ENCODE peak calls at places on chromosomes 16 and 17, in five cellular contexts. Y is mesenchymal stem cell, Q is H9, U is H1, Z is neuronal stem cell. G is an unnamed sample.

GRCh38 chr17:80917716-80918560 is 73.7 kb upstream of the CHMP6 start:
- DNase-seq in Y (no peak), U (no peak), Q (no peak), Z (no peak), G (no peak)

GRCh38 chr16:26442333-26442732 is 624.4 kb upstream of the C16orf82 start:
- DNase-seq in U (no peak), Z (no peak), Q (no peak), Y (no peak), G (no peak)

GRCh38 chr17:37643829-37644228 is 583 bp upstream of the DDX52 start:
- DNase-seq in Z (no peak), U (no peak), Q (no peak), Y (no peak), G (peak)

GRCh38 chr17:78046923-78047322 is 81.6 kb downstream of the TMC6 start:
- DNase-seq in U (no peak), Y (no peak), Z (no peak), Q (no peak), G (no peak)

GRCh38 chr17:29883497-29883896 is 46.5 kb downstream of the SSH2 start:
- DNase-seq in U (no peak), Z (no peak), Y (no peak), Q (no peak), G (no peak)

GRCh38 chr17:58301504-58302150 is 20.9 kb upstream of the MPO start:
- DNase-seq in Y (no peak), Z (no peak), Q (no peak), U (no peak), G (no peak)

GRCh38 chr17:2050246-2050866 is 4.5 kb upstream of the HIC1 start:
- DNase-seq in Q (peak), Z (peak), U (no peak), Y (peak), G (peak)

GRCh38 chr16:48613061-48613957 is 3.3 kb upstream of the N4BP1 start:
- DNase-seq in Y (peak), Z (no peak), U (no peak), Q (no peak), G (peak)

DNA sequence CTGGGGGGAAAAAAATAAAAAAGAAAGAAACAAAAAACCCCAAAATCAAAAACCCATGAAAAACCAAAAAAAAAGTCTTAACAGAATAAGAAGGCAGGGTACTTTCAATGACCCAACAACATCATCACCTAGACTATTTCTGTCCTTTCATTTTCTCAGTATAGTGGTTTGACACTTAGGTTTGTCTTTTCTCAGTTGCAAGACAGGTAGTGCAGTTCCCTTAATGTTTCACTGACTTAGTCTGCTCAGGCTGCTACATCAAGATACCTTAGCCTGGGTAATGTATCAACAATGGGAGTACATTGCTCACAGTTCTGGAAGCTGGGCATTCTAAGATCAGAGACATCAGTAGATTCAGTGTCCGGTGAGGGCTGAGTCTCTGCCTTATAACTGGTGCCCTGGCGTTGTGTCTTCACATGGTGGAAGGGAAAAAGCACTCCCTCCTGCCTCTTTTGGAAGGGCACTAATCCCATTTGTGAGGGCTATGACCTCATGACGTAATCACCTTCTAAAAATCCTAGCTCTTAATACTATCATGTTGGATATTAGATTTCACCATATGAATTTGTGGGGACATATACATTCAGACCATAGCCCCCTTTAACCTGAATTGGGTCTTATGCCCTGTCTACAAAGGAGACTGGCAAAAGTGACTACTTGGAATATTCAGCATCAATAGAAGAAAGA is 362.3 kb upstream of the RBFOX1 start:
- DNase-seq in Z (no peak), Q (no peak), Y (no peak), U (no peak), G (no peak)
- H2BK12ac ChIP-seq in Z (no peak), Q (no peak), Y (no peak), U (no peak), G (no peak)

GRCh38 chr17:66543526-66543925 is 241.1 kb downstream of the PRKCA start:
- DNase-seq in Z (no peak), Y (peak), U (no peak), Q (no peak), G (no peak)
- H4K8ac ChIP-seq in Z (no peak), Y (no peak), U (no peak), Q (no peak), G (no peak)

GRCh38 chr17:19766016-19766415 is 17.9 kb upstream of the ALDH3A1 start:
- DNase-seq in Z (no peak), U (no peak), Q (no peak), Y (no peak), G (no peak)
- H3K4ac ChIP-seq in Z (no peak), U (no peak), Q (no peak), Y (no peak), G (no peak)

GRCh38 chr16:69283851-69284250 is 27.3 kb upstream of the VPS4A start:
- DNase-seq in Y (no peak), U (no peak), Q (no peak), Z (no peak), G (no peak)
- H2BK12ac ChIP-seq in Y (no peak), U (no peak), Q (no peak), Z (no peak), G (no peak)

DNA sequence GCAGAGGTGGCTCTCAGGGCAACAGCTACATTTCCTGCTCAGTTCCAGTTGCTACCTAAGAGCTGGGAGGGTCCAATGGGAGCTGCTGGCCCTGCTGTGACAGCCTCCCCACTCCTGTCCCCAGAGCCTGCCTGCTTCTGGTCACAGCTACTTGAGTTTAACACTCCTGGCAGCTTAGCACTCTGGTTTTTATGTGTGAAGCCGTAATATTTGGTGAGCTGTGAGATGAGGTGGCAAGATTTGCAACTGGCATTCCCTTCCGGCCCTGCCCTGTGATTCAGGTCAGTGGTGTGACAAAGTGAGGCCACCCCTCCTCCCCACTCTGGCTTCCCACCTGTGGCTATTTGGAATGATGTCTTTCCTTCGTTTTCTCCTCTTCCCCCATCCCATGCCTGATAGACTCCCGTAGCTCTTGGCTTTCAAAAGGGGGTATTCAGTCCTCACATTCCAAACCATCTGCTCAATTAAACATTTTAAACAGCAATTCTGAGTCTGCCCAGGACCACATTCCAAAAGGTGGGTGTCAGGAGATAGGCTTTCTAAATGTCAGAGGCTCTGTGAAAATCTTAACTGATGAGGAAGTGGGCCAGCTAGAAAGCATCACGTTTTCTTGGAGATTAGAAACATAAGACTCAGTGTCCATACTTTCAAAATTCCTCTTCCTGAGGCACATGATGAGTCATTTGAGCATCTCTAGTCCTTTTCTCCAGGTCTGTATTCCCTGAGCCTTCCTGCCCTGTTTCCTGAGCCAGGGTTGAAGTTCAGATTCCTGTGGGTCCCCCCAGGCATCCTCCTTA is 42.7 kb upstream of the SKAP1 start:
- DNase-seq in Y (peak), U (no peak), Z (no peak), Q (peak), G (peak)
- H4K8ac ChIP-seq in Y (peak), U (no peak), Z (no peak), Q (no peak), G (no peak)

DNA sequence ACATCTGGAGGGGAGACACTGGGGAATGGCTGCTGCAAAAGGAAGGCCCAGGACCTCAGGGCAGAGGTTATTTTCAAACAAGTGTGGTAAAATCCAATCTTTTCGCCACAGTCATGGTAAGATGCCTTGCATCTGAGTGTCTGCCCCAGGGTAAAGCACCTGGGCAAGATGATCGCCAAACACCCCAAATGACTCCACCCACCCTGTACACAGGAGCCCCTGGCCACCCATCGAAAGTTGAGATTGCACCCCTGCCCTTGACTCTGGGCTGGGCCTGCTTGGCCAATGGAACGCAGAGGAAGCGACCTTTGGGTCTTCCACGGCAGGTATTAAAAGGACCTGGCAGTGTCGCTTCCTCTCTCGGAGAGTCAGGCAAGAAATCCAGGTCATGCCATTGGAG is 88.8 kb downstream of the C16orf95 start:
- DNase-seq in Q (no peak), Y (no peak), Z (no peak), U (no peak), G (no peak)
- H3K4ac ChIP-seq in Q (no peak), Y (no peak), Z (no peak), U (no peak), G (peak)

GRCh38 chr17:34997355-34997862 is 17.1 kb downstream of the LIG3 start:
- DNase-seq in Y (no peak), Z (no peak), U (no peak), Q (no peak), G (no peak)
- H2BK12ac ChIP-seq in Y (no peak), Z (no peak), U (no peak), Q (no peak), G (no peak)

GRCh38 chr17:28350271-28350670 is 7.1 kb downstream of the POLDIP2 start:
- DNase-seq in Q (no peak), U (no peak), Y (no peak), Z (no peak), G (no peak)

GRCh38 chr17:28346746-28347246 is 10.5 kb downstream of the POLDIP2 start:
- DNase-seq in Z (no peak), Q (peak), U (no peak), Y (peak), G (no peak)

GRCh38 chr17:28346199-28346580 is 10.6 kb downstream of the TNFAIP1 start:
- DNase-seq in U (no peak), Q (no peak), Y (no peak), Z (no peak), G (no peak)

GRCh38 chr17:28347261-28347891 is 10.0 kb downstream of the POLDIP2 start:
- DNase-seq in Y (peak), U (no peak), Z (no peak), Q (peak), G (peak)

DNA sequence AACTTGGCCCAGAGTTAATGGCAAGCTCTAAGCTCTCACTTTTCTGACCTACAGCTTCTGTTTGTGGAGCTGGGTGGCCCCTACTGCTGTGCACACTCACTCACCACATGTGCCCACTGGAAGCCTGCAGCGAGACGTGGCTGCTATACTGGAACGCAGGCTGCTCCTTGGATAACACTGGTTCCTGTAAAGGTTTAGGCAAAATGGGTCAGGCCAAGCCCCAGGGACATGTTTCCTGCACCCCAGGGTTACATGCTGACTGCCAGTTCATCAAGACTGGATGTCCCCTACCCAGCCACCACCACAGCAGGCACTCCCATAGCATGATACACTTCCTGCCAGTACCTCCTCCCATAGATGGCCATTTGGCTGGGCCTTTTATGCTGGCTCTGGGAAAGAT is 8.3 kb downstream of the POLDIP2 start:
- DNase-seq in Y (no peak), U (no peak), Q (no peak), Z (no peak), G (no peak)
- H4K8ac ChIP-seq in Y (no peak), U (no peak), Q (no peak), Z (no peak), G (no peak)

GRCh38 chr17:7856840-7857723 is at the start of gene NAA38:
- DNase-seq in Y (peak), U (peak), Z (peak), Q (peak), G (peak)

GRCh38 chr17:7858487-7858832 is 657 bp downstream of the CYB5D1 start:
- DNase-seq in Z (peak), Q (peak), Y (peak), U (no peak), G (peak)

GRCh38 chr17:7857724-7858486 is at the start of gene CYB5D1:
- DNase-seq in Q (peak), Y (peak), U (no peak), Z (peak), G (peak)

GRCh38 chr17:7856081-7856791 is 1.1 kb downstream of the NAA38 start:
- DNase-seq in U (no peak), Y (no peak), Z (peak), Q (peak), G (no peak)

GRCh38 chr17:7859028-7859427 is 1.2 kb downstream of the CYB5D1 start:
- DNase-seq in Y (no peak), Q (no peak), Z (no peak), U (no peak), G (no peak)
- H3K4ac ChIP-seq in Y (no peak), Q (no peak), Z (no peak), U (no peak), G (no peak)